ENCODE peak calls at places on chromosomes 11 and 22, in seven cellular contexts. I is tibial nerve; U is transverse colon; C is CD8-positive, alpha-beta T cell; Y is GM23248; W is ovary; S is stomach. K is an unnamed sample.

GRCh38 chr22:22865311-22866072 is 22.1 kb upstream of the IGLL5 start:
- DNase-seq in S (no peak), I (no peak), Y (no peak), C (peak), U (peak), W (no peak), K (peak)

GRCh38 chr11:93484716-93485115 is 58.5 kb downstream of the SMCO4 start:
- DNase-seq in C (no peak), S (no peak), Y (peak), I (no peak), U (no peak), W (no peak), K (no peak)

GRCh38 chr11:113806403-113806802 is 26.8 kb downstream of the CLDN25 start:
- DNase-seq in I (no peak), Y (peak), S (no peak), C (no peak), W (no peak), U (peak), K (no peak)

GRCh38 chr22:37546436-37547248 is 13.6 kb upstream of the CDC42EP1 start:
- DNase-seq in I (no peak), W (peak), Y (peak), S (peak), U (peak), C (no peak), K (no peak)

GRCh38 chr11:13944801-13945505 is 17.6 kb upstream of the SPON1 start:
- DNase-seq in C (no peak), Y (no peak), U (no peak), S (no peak), W (no peak), I (no peak), K (no peak)

GRCh38 chr11:34512810-34513673 is 552 bp downstream of the ELF5 start:
- DNase-seq in W (no peak), C (peak), U (peak), Y (peak), I (no peak), S (peak), K (peak)

GRCh38 chr22:17633217-17633997 is 4.9 kb upstream of the ATP6V1E1 start:
- DNase-seq in U (no peak), Y (peak), C (no peak), I (no peak), S (no peak), W (no peak), K (no peak)

GRCh38 chr11:61510980-61511373 is 2.4 kb downstream of the LRRC10B start:
- DNase-seq in U (no peak), Y (no peak), S (no peak), W (no peak), I (no peak), C (no peak), K (no peak)

GRCh38 chr11:94129505-94130335 is 1.1 kb downstream of the PANX1 start:
- DNase-seq in I (no peak), Y (peak), S (no peak), C (no peak), U (peak), W (no peak), K (no peak)

GRCh38 chr11:69419662-69420061 is 61.8 kb upstream of the LINC01488 start:
- DNase-seq in I (no peak), Y (no peak), S (no peak), U (no peak), W (no peak), C (no peak), K (no peak)

GRCh38 chr11:12356944-12357655 is 20.3 kb upstream of the PARVA start:
- DNase-seq in I (no peak), U (no peak), S (no peak), W (no peak), C (peak), Y (no peak), K (no peak)

GRCh38 chr11:1168256-1168655 is 10.5 kb downstream of the MUC5AC start:
- DNase-seq in I (no peak), U (no peak), C (no peak), W (no peak), Y (no peak), S (no peak), K (no peak)

GRCh38 chr11:46894506-46894905 is 23.8 kb downstream of the LRP4 start:
- DNase-seq in Y (no peak), U (no peak), C (no peak), S (no peak), W (no peak), I (no peak), K (no peak)

GRCh38 chr22:35783943-35784614 is 66.4 kb downstream of the APOL5 start:
- DNase-seq in U (no peak), I (no peak), C (no peak), Y (peak), W (no peak), S (no peak), K (no peak)

GRCh38 chr11:65304613-65305012 is 10.1 kb upstream of the CDC42EP2 start:
- DNase-seq in W (no peak), C (no peak), U (no peak), Y (no peak), I (no peak), S (no peak), K (no peak)

GRCh38 chr22:39173787-39174497 is 21.5 kb upstream of the CBX7 start:
- DNase-seq in I (no peak), U (peak), C (peak), Y (peak), W (no peak), S (no peak), K (no peak)

GRCh38 chr11:1152316-1153104 is 5.2 kb upstream of the MUC5AC start:
- DNase-seq in I (no peak), Y (no peak), C (peak), W (peak), S (peak), U (no peak), K (peak)

GRCh38 chr11:64007629-64008282 is 21.5 kb downstream of the OTUB1 start:
- DNase-seq in I (peak), W (peak), U (peak), C (no peak), S (peak), Y (peak), K (no peak)

GRCh38 chr11:45698777-45699497 is 33.5 kb upstream of the CHST1 start:
- DNase-seq in C (no peak), I (no peak), Y (no peak), S (no peak), U (no peak), W (no peak), K (no peak)

GRCh38 chr11:35362571-35362980 is 56.8 kb downstream of the SLC1A2 start:
- DNase-seq in U (no peak), C (no peak), W (no peak), I (no peak), S (no peak), Y (peak), K (no peak)

GRCh38 chr22:19665784-19666662 is 48.3 kb upstream of the SEPTIN5 start:
- DNase-seq in C (no peak), W (no peak), I (no peak), U (no peak), S (no peak), Y (no peak), K (no peak)
- H3K4me3 ChIP-seq in C (no peak), W (no peak), I (no peak), U (no peak), S (no peak), Y (no peak), K (no peak)

GRCh38 chr11:128894296-128894681 is 3.1 kb downstream of the KCNJ5 start:
- DNase-seq in C (no peak), I (no peak), W (no peak), S (no peak), Y (no peak), U (no peak), K (no peak)

GRCh38 chr11:128895505-128895904 is 4.3 kb downstream of the KCNJ5 start:
- DNase-seq in I (no peak), W (no peak), U (no peak), Y (no peak), S (no peak), C (no peak), K (no peak)

GRCh38 chr11:128894685-128895084 is 3.5 kb downstream of the KCNJ5 start:
- DNase-seq in W (peak), S (peak), Y (no peak), C (no peak), I (no peak), U (peak), K (no peak)

GRCh38 chr11:128897841-128898240 is 6.7 kb downstream of the KCNJ5 start:
- DNase-seq in U (no peak), W (no peak), I (no peak), Y (peak), S (no peak), C (no peak), K (no peak)

DNA sequence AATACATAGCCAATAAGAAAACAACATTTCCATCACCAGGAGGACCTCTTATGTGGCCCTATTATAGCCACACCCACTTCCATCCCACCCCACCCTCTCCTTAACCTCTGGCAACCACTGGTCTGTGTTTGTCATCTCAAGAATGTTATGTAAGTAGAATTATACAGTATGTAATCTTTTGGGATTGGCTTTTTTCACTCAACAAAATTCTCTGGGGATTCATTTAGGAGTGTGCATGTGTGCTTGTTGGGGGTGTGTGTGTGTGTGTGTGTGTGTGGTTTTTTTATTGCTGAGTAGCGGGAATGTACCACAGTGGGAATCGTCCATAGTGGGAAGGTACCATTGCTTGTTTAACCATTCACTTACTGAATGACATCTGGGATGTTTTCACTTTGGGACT is 5.2 kb downstream of the KCNJ5 start:
- DNase-seq in I (no peak), U (no peak), S (no peak), Y (peak), C (no peak), W (no peak), K (no peak)
- H3K4me3 ChIP-seq in I (no peak), U (no peak), S (no peak), Y (no peak), C (no peak), W (no peak), K (no peak)

GRCh38 chr11:23543651-23544216 is 683.5 kb upstream of the CCDC179 start:
- DNase-seq in I (no peak), W (no peak), Y (no peak), C (no peak), S (no peak), U (no peak), K (no peak)
- H3K4me3 ChIP-seq in I (no peak), W (no peak), Y (no peak), C (no peak), S (no peak), U (no peak), K (no peak)

DNA sequence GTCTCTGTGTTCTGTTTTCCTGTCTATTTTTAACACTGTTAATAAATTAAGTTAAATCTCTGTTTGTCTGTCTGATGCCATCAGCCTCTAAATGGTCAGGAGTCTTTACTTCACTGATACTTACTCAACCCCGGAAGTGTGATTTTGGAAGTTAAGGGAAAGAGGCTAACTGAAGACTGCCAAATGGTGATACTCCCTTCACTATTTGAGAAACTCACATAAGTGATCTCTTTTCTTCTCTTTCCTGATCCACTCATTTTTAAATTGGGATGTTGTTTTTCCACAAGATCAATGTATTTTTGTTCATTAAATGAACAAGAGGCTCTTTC is 389 bp upstream of the CASP12 start:
- DNase-seq in I (no peak), U (no peak), W (no peak), C (no peak), S (no peak), Y (no peak), K (no peak)
- H3K4me3 ChIP-seq in I (peak), U (peak), W (peak), C (no peak), S (no peak), Y (no peak), K (no peak)

K was measured in GM06990.